ENCODE peak calls at places on chromosomes 11 and 22, in ten cellular contexts. One of them, this sample, is unnamed.

GRCh38 chr11:13110929-13111812 is 102.1 kb downstream of the RASSF10 start:
- DNase-seq in cerebellar cortex: no peak
- DNase-seq in colonic mucosa: no peak
- DNase-seq in ACHN: peak; percentile 38
- DNase-seq in SIG-M5: no peak
- DNase-seq in stimulated activated naive B cell treated with anti-CD40 and anti-IgM and Interleukin-4, amounts not matched to agents 10 μg/mL and 1 μg/mL and 100 μg/mL, for 72 hours: no peak
- DNase-seq in cardiac muscle cell: peak; percentile 69
- DNase-seq in H54: peak; percentile 39
- DNase-seq in MM.1S: no peak
- DNase-seq in HT1080: peak; percentile 74
- DNase-seq in this sample: peak; percentile 47

GRCh38 chr11:9160166-9160565 is 68.8 kb upstream of the SCUBE2 start:
- DNase-seq in cerebellar cortex: no peak
- DNase-seq in colonic mucosa: no peak
- DNase-seq in ACHN: no peak
- DNase-seq in SIG-M5: no peak
- DNase-seq in stimulated activated naive B cell treated with anti-CD40 and anti-IgM and Interleukin-4, amounts not matched to agents 10 μg/mL and 1 μg/mL and 100 μg/mL, for 72 hours: no peak
- DNase-seq in cardiac muscle cell: peak; percentile 64
- DNase-seq in H54: no peak
- DNase-seq in MM.1S: no peak
- DNase-seq in HT1080: peak; percentile 15
- DNase-seq in this sample: no peak

GRCh38 chr11:72586591-72587090 is 87.6 kb downstream of the PDE2A start:
- DNase-seq in cerebellar cortex: no peak
- DNase-seq in colonic mucosa: no peak
- DNase-seq in ACHN: no peak
- DNase-seq in SIG-M5: no peak
- DNase-seq in stimulated activated naive B cell treated with anti-CD40 and anti-IgM and Interleukin-4, amounts not matched to agents 10 μg/mL and 1 μg/mL and 100 μg/mL, for 72 hours: no peak
- DNase-seq in cardiac muscle cell: no peak
- DNase-seq in H54: no peak
- DNase-seq in MM.1S: no peak
- DNase-seq in HT1080: no peak
- DNase-seq in this sample: no peak

GRCh38 chr11:7523416-7524210 is 9.8 kb downstream of the PPFIBP2 start:
- DNase-seq in cerebellar cortex: no peak
- DNase-seq in colonic mucosa: no peak
- DNase-seq in ACHN: no peak
- DNase-seq in SIG-M5: no peak
- DNase-seq in stimulated activated naive B cell treated with anti-CD40 and anti-IgM and Interleukin-4, amounts not matched to agents 10 μg/mL and 1 μg/mL and 100 μg/mL, for 72 hours: peak; percentile 38
- DNase-seq in cardiac muscle cell: no peak
- DNase-seq in H54: no peak
- DNase-seq in MM.1S: no peak
- DNase-seq in HT1080: no peak
- DNase-seq in this sample: no peak

GRCh38 chr11:1827095-1827797 is 7.5 kb upstream of the SYT8 start:
- DNase-seq in cerebellar cortex: no peak
- DNase-seq in colonic mucosa: peak; percentile 79
- DNase-seq in ACHN: peak; percentile 76
- DNase-seq in SIG-M5: no peak
- DNase-seq in stimulated activated naive B cell treated with anti-CD40 and anti-IgM and Interleukin-4, amounts not matched to agents 10 μg/mL and 1 μg/mL and 100 μg/mL, for 72 hours: no peak
- DNase-seq in cardiac muscle cell: peak; percentile 92
- DNase-seq in H54: peak; percentile 90
- DNase-seq in MM.1S: no peak
- DNase-seq in HT1080: peak; percentile 80
- DNase-seq in this sample: peak; percentile 73

GRCh38 chr11:34302046-34302921 is 55.5 kb downstream of the ABTB2 start:
- DNase-seq in cerebellar cortex: no peak
- DNase-seq in colonic mucosa: no peak
- DNase-seq in ACHN: peak; percentile 98
- DNase-seq in SIG-M5: no peak
- DNase-seq in stimulated activated naive B cell treated with anti-CD40 and anti-IgM and Interleukin-4, amounts not matched to agents 10 μg/mL and 1 μg/mL and 100 μg/mL, for 72 hours: peak; percentile 3
- DNase-seq in cardiac muscle cell: peak; percentile 89
- DNase-seq in H54: peak; percentile 79
- DNase-seq in MM.1S: no peak
- DNase-seq in HT1080: peak; percentile 100
- DNase-seq in this sample: peak; percentile 93

GRCh38 chr11:76256448-76256847 is 50.1 kb upstream of the WNT11 start:
- DNase-seq in cerebellar cortex: no peak
- DNase-seq in colonic mucosa: no peak
- DNase-seq in ACHN: no peak
- DNase-seq in SIG-M5: no peak
- DNase-seq in stimulated activated naive B cell treated with anti-CD40 and anti-IgM and Interleukin-4, amounts not matched to agents 10 μg/mL and 1 μg/mL and 100 μg/mL, for 72 hours: no peak
- DNase-seq in cardiac muscle cell: no peak
- DNase-seq in H54: no peak
- DNase-seq in MM.1S: no peak
- DNase-seq in HT1080: no peak
- DNase-seq in this sample: no peak

GRCh38 chr11:68264244-68264643 is 7.5 kb downstream of the C11orf24 start:
- DNase-seq in cerebellar cortex: no peak
- DNase-seq in colonic mucosa: no peak
- DNase-seq in ACHN: no peak
- DNase-seq in SIG-M5: no peak
- DNase-seq in stimulated activated naive B cell treated with anti-CD40 and anti-IgM and Interleukin-4, amounts not matched to agents 10 μg/mL and 1 μg/mL and 100 μg/mL, for 72 hours: no peak
- DNase-seq in cardiac muscle cell: no peak
- DNase-seq in H54: no peak
- DNase-seq in MM.1S: no peak
- DNase-seq in HT1080: no peak
- DNase-seq in this sample: no peak

GRCh38 chr11:76664578-76665061 is 5.9 kb downstream of the LRRC32 start:
- DNase-seq in cerebellar cortex: no peak
- DNase-seq in colonic mucosa: no peak
- DNase-seq in ACHN: no peak
- DNase-seq in SIG-M5: no peak
- DNase-seq in stimulated activated naive B cell treated with anti-CD40 and anti-IgM and Interleukin-4, amounts not matched to agents 10 μg/mL and 1 μg/mL and 100 μg/mL, for 72 hours: no peak
- DNase-seq in cardiac muscle cell: no peak
- DNase-seq in H54: no peak
- DNase-seq in MM.1S: peak; percentile 11
- DNase-seq in HT1080: peak; percentile 26
- DNase-seq in this sample: no peak

GRCh38 chr22:47718337-47718736 is 955.9 kb downstream of the TBC1D22A start:
- DNase-seq in cerebellar cortex: no peak
- DNase-seq in colonic mucosa: no peak
- DNase-seq in ACHN: no peak
- DNase-seq in SIG-M5: no peak
- DNase-seq in stimulated activated naive B cell treated with anti-CD40 and anti-IgM and Interleukin-4, amounts not matched to agents 10 μg/mL and 1 μg/mL and 100 μg/mL, for 72 hours: no peak
- DNase-seq in cardiac muscle cell: no peak
- DNase-seq in H54: no peak
- DNase-seq in MM.1S: no peak
- DNase-seq in HT1080: no peak
- DNase-seq in this sample: no peak

GRCh38 chr22:31102441-31103081 is 4.8 kb downstream of the SELENOM start:
- DNase-seq in cerebellar cortex: no peak
- DNase-seq in colonic mucosa: peak; percentile 65
- DNase-seq in ACHN: peak; percentile 17
- DNase-seq in SIG-M5: no peak
- DNase-seq in stimulated activated naive B cell treated with anti-CD40 and anti-IgM and Interleukin-4, amounts not matched to agents 10 μg/mL and 1 μg/mL and 100 μg/mL, for 72 hours: no peak
- DNase-seq in cardiac muscle cell: peak; percentile 97
- DNase-seq in H54: peak; percentile 58
- DNase-seq in MM.1S: no peak
- DNase-seq in HT1080: peak; percentile 67
- DNase-seq in this sample: peak; percentile 31

GRCh38 chr22:37542959-37543358 is 17.3 kb upstream of the CDC42EP1 start:
- DNase-seq in cerebellar cortex: no peak
- DNase-seq in colonic mucosa: no peak
- DNase-seq in ACHN: no peak
- DNase-seq in SIG-M5: no peak
- DNase-seq in stimulated activated naive B cell treated with anti-CD40 and anti-IgM and Interleukin-4, amounts not matched to agents 10 μg/mL and 1 μg/mL and 100 μg/mL, for 72 hours: no peak
- DNase-seq in cardiac muscle cell: no peak
- DNase-seq in H54: no peak
- DNase-seq in MM.1S: no peak
- DNase-seq in HT1080: no peak
- DNase-seq in this sample: no peak

GRCh38 chr11:1150769-1151365 is 6.9 kb upstream of the MUC5AC start:
- DNase-seq in cerebellar cortex: no peak
- DNase-seq in colonic mucosa: peak; percentile 52
- DNase-seq in ACHN: no peak
- DNase-seq in SIG-M5: no peak
- DNase-seq in stimulated activated naive B cell treated with anti-CD40 and anti-IgM and Interleukin-4, amounts not matched to agents 10 μg/mL and 1 μg/mL and 100 μg/mL, for 72 hours: no peak
- DNase-seq in cardiac muscle cell: peak; percentile 83
- DNase-seq in H54: no peak
- DNase-seq in MM.1S: no peak
- DNase-seq in HT1080: no peak
- DNase-seq in this sample: peak; percentile 67

GRCh38 chr11:86910592-86910991 is 44.6 kb downstream of the FZD4 start:
- DNase-seq in cerebellar cortex: no peak
- DNase-seq in colonic mucosa: no peak
- DNase-seq in ACHN: no peak
- DNase-seq in SIG-M5: no peak
- DNase-seq in stimulated activated naive B cell treated with anti-CD40 and anti-IgM and Interleukin-4, amounts not matched to agents 10 μg/mL and 1 μg/mL and 100 μg/mL, for 72 hours: no peak
- DNase-seq in cardiac muscle cell: no peak
- DNase-seq in H54: no peak
- DNase-seq in MM.1S: no peak
- DNase-seq in HT1080: peak; percentile 37
- DNase-seq in this sample: peak; percentile 29

GRCh38 chr11:58905141-58905715 is 34.1 kb upstream of the GLYATL1 start:
- DNase-seq in cerebellar cortex: no peak
- DNase-seq in colonic mucosa: peak; percentile 41
- DNase-seq in ACHN: peak; percentile 65
- DNase-seq in SIG-M5: no peak
- DNase-seq in stimulated activated naive B cell treated with anti-CD40 and anti-IgM and Interleukin-4, amounts not matched to agents 10 μg/mL and 1 μg/mL and 100 μg/mL, for 72 hours: no peak
- DNase-seq in cardiac muscle cell: peak; percentile 56
- DNase-seq in H54: no peak
- DNase-seq in MM.1S: no peak
- DNase-seq in HT1080: peak; percentile 67
- DNase-seq in this sample: peak; percentile 71

GRCh38 chr11:1919428-1920127 is at the start of gene TNNT3:
- DNase-seq in cerebellar cortex: no peak
- DNase-seq in colonic mucosa: no peak
- DNase-seq in ACHN: no peak
- DNase-seq in SIG-M5: no peak
- DNase-seq in stimulated activated naive B cell treated with anti-CD40 and anti-IgM and Interleukin-4, amounts not matched to agents 10 μg/mL and 1 μg/mL and 100 μg/mL, for 72 hours: no peak
- DNase-seq in cardiac muscle cell: no peak
- DNase-seq in H54: no peak
- DNase-seq in MM.1S: no peak
- DNase-seq in HT1080: no peak
- DNase-seq in this sample: no peak

GRCh38 chr11:119624102-119624615 is 104.8 kb downstream of the NECTIN1 start:
- DNase-seq in cerebellar cortex: no peak
- DNase-seq in colonic mucosa: no peak
- DNase-seq in ACHN: peak; percentile 3
- DNase-seq in SIG-M5: no peak
- DNase-seq in stimulated activated naive B cell treated with anti-CD40 and anti-IgM and Interleukin-4, amounts not matched to agents 10 μg/mL and 1 μg/mL and 100 μg/mL, for 72 hours: no peak
- DNase-seq in cardiac muscle cell: no peak
- DNase-seq in H54: no peak
- DNase-seq in MM.1S: no peak
- DNase-seq in HT1080: no peak
- DNase-seq in this sample: no peak

GRCh38 chr22:32587449-32587848 is 112.8 kb downstream of the FBXO7 start:
- DNase-seq in cerebellar cortex: no peak
- DNase-seq in colonic mucosa: no peak
- DNase-seq in ACHN: no peak
- DNase-seq in SIG-M5: no peak
- DNase-seq in stimulated activated naive B cell treated with anti-CD40 and anti-IgM and Interleukin-4, amounts not matched to agents 10 μg/mL and 1 μg/mL and 100 μg/mL, for 72 hours: no peak
- DNase-seq in cardiac muscle cell: peak; percentile 86
- DNase-seq in H54: no peak
- DNase-seq in MM.1S: no peak
- DNase-seq in HT1080: no peak
- DNase-seq in this sample: no peak

GRCh38 chr11:116517077-116517476 is 255.7 kb downstream of the BUD13 start:
- DNase-seq in cerebellar cortex: no peak
- DNase-seq in colonic mucosa: no peak
- DNase-seq in ACHN: no peak
- DNase-seq in SIG-M5: no peak
- DNase-seq in stimulated activated naive B cell treated with anti-CD40 and anti-IgM and Interleukin-4, amounts not matched to agents 10 μg/mL and 1 μg/mL and 100 μg/mL, for 72 hours: no peak
- DNase-seq in cardiac muscle cell: no peak
- DNase-seq in H54: no peak
- DNase-seq in MM.1S: no peak
- DNase-seq in HT1080: no peak
- DNase-seq in this sample: no peak

GRCh38 chr11:74138572-74138971 is 32.2 kb downstream of the C2CD3 start:
- DNase-seq in cerebellar cortex: peak; percentile 74
- DNase-seq in colonic mucosa: peak; percentile 48
- DNase-seq in ACHN: peak; percentile 95
- DNase-seq in SIG-M5: no peak
- DNase-seq in stimulated activated naive B cell treated with anti-CD40 and anti-IgM and Interleukin-4, amounts not matched to agents 10 μg/mL and 1 μg/mL and 100 μg/mL, for 72 hours: no peak
- DNase-seq in cardiac muscle cell: peak; percentile 91
- DNase-seq in H54: peak; percentile 47
- DNase-seq in MM.1S: no peak
- DNase-seq in HT1080: peak; percentile 98
- DNase-seq in this sample: peak; percentile 90

GRCh38 chr11:60647087-60647486 is 52.3 kb upstream of the MS4A8 start:
- DNase-seq in cerebellar cortex: no peak
- DNase-seq in colonic mucosa: no peak
- DNase-seq in ACHN: no peak
- DNase-seq in SIG-M5: no peak
- DNase-seq in stimulated activated naive B cell treated with anti-CD40 and anti-IgM and Interleukin-4, amounts not matched to agents 10 μg/mL and 1 μg/mL and 100 μg/mL, for 72 hours: no peak
- DNase-seq in cardiac muscle cell: no peak
- DNase-seq in H54: no peak
- DNase-seq in MM.1S: no peak
- DNase-seq in HT1080: no peak
- DNase-seq in this sample: no peak

GRCh38 chr22:46422896-46423295 is 87.4 kb downstream of the TRMU start:
- DNase-seq in cerebellar cortex: no peak
- DNase-seq in colonic mucosa: no peak
- DNase-seq in ACHN: no peak
- DNase-seq in SIG-M5: no peak
- DNase-seq in stimulated activated naive B cell treated with anti-CD40 and anti-IgM and Interleukin-4, amounts not matched to agents 10 μg/mL and 1 μg/mL and 100 μg/mL, for 72 hours: no peak
- DNase-seq in cardiac muscle cell: no peak
- DNase-seq in H54: no peak
- DNase-seq in MM.1S: no peak
- DNase-seq in HT1080: no peak
- DNase-seq in this sample: peak; percentile 88

GRCh38 chr22:47621253-47621652 is 858.8 kb downstream of the TBC1D22A start:
- DNase-seq in cerebellar cortex: no peak
- DNase-seq in colonic mucosa: no peak
- DNase-seq in ACHN: no peak
- DNase-seq in SIG-M5: no peak
- DNase-seq in stimulated activated naive B cell treated with anti-CD40 and anti-IgM and Interleukin-4, amounts not matched to agents 10 μg/mL and 1 μg/mL and 100 μg/mL, for 72 hours: no peak
- DNase-seq in cardiac muscle cell: no peak
- DNase-seq in H54: no peak
- DNase-seq in MM.1S: no peak
- DNase-seq in HT1080: no peak
- DNase-seq in this sample: no peak

GRCh38 chr11:105399505-105399904 is 210.4 kb upstream of the GRIA4 start:
- DNase-seq in cerebellar cortex: no peak
- DNase-seq in colonic mucosa: no peak
- DNase-seq in ACHN: no peak
- DNase-seq in SIG-M5: no peak
- DNase-seq in stimulated activated naive B cell treated with anti-CD40 and anti-IgM and Interleukin-4, amounts not matched to agents 10 μg/mL and 1 μg/mL and 100 μg/mL, for 72 hours: no peak
- DNase-seq in cardiac muscle cell: peak; percentile 42
- DNase-seq in H54: no peak
- DNase-seq in MM.1S: no peak
- DNase-seq in HT1080: no peak
- DNase-seq in this sample: no peak

GRCh38 chr11:120186799-120187591 is 23.8 kb upstream of the OAF start:
- DNase-seq in cerebellar cortex: no peak
- DNase-seq in colonic mucosa: peak; percentile 78
- DNase-seq in ACHN: no peak
- DNase-seq in SIG-M5: no peak
- DNase-seq in stimulated activated naive B cell treated with anti-CD40 and anti-IgM and Interleukin-4, amounts not matched to agents 10 μg/mL and 1 μg/mL and 100 μg/mL, for 72 hours: peak; percentile 38
- DNase-seq in cardiac muscle cell: peak; percentile 37
- DNase-seq in H54: no peak
- DNase-seq in MM.1S: no peak
- DNase-seq in HT1080: peak; percentile 28
- DNase-seq in this sample: no peak

This sample was measured in Caki2.